ENCODE peak calls at places on chromosomes 5 and 9, in four cellular contexts. V is Peyer's patch, L is body of pancreas, S is H1. C is an unnamed sample.

GRCh38 chr9:131736440-131736839 is 3.4 kb downstream of the RAPGEF1 start:
- DNase-seq in V (no peak), S (no peak), L (peak; percentile 29), C (no peak)

GRCh38 chr9:89453452-89453851 is 44.5 kb downstream of the SEMA4D start:
- DNase-seq in L (no peak), V (no peak), S (no peak), C (no peak)

GRCh38 chr5:11139471-11139870 is 378.4 kb upstream of the DAP start:
- DNase-seq in L (no peak), V (no peak), S (no peak), C (no peak)

GRCh38 chr5:163338-163620 is 28.0 kb upstream of the LRRC14B start:
- DNase-seq in S (no peak), L (no peak), V (peak; percentile 16), C (no peak)

GRCh38 chr9:80797427-80797825 is 891.9 kb downstream of the TLE1 start:
- DNase-seq in L (no peak), V (no peak), S (no peak), C (no peak)

GRCh38 chr9:15837079-15837679 is 284.3 kb downstream of the CCDC171 start:
- DNase-seq in V (no peak), S (no peak), L (peak; percentile 9), C (peak; percentile 33)

GRCh38 chr5:126877569-126877968 is 100.6 kb downstream of the LMNB1 start:
- DNase-seq in V (no peak), S (peak; percentile 22), L (no peak), C (no peak)

GRCh38 chr5:181215997-181216982 is 6.8 kb upstream of the TRIM41 start:
- DNase-seq in V (no peak), L (no peak), S (no peak), C (no peak)

GRCh38 chr9:77897292-77897691 is 134.3 kb downstream of the GNAQ start:
- DNase-seq in L (no peak), S (no peak), V (no peak), C (no peak)

GRCh38 chr9:12680757-12681156 is 12.4 kb upstream of the TYRP1 start:
- DNase-seq in S (no peak), V (no peak), L (no peak), C (no peak)

GRCh38 chr5:37029436-37029835 is 152.9 kb downstream of the NIPBL start:
- DNase-seq in V (no peak), S (no peak), L (no peak), C (no peak)

GRCh38 chr5:34834794-34835089 is 4.2 kb upstream of the TTC23L start:
- DNase-seq in L (no peak), S (no peak), V (no peak), C (no peak)

GRCh38 chr9:28774433-28775029 is 1201.2 kb upstream of the C9orf72 start:
- DNase-seq in S (no peak), L (no peak), V (no peak), C (no peak)

GRCh38 chr9:80892703-80893102 is 796.6 kb downstream of the TLE1 start:
- DNase-seq in S (no peak), L (no peak), V (no peak), C (no peak)

GRCh38 chr5:140043508-140043872 is 391 bp upstream of the NRG2 start:
- DNase-seq in S (no peak), L (peak; percentile 20), V (no peak), C (peak; percentile 49)

GRCh38 chr5:56328753-56329560 is 95.8 kb upstream of the ANKRD55 start:
- DNase-seq in V (no peak), L (no peak), S (no peak), C (no peak)

GRCh38 chr5:168931638-168932345 is 352.6 kb upstream of the PANK3 start:
- DNase-seq in V (no peak), L (peak; percentile 12), S (no peak), C (no peak)

GRCh38 chr9:26579047-26579446 is 313.6 kb downstream of the CAAP1 start:
- DNase-seq in V (no peak), S (no peak), L (no peak), C (no peak)

GRCh38 chr5:1483856-1484255 is 38.6 kb upstream of the SLC6A3 start:
- DNase-seq in L (no peak), S (no peak), V (no peak), C (no peak)

GRCh38 chr9:68860423-68860822 is 153.5 kb downstream of the PRKACG start:
- DNase-seq in S (no peak), L (no peak), V (no peak), C (no peak)

GRCh38 chr5:174504266-174504726 is 220.1 kb upstream of the MSX2 start:
- DNase-seq in V (no peak), L (no peak), S (no peak), C (no peak)

GRCh38 chr5:127080001-127080478 is 6.7 kb upstream of the C5orf63 start:
- DNase-seq in S (no peak), L (no peak), V (no peak), C (no peak)

GRCh38 chr5:127909078-127909477 is 174.5 kb upstream of the SLC12A2 start:
- DNase-seq in V (no peak), S (no peak), L (peak; percentile 56), C (peak; percentile 22)

GRCh38 chr5:155546075-155546474 is 532.5 kb downstream of the KIF4B start:
- DNase-seq in S (no peak), L (no peak), V (no peak), C (no peak)

GRCh38 chr5:10633271-10634049 is 69.6 kb downstream of the ANKRD33B start:
- DNase-seq in L (no peak), S (no peak), V (no peak), C (no peak)

GRCh38 chr5:32223972-32224608 is 50.0 kb upstream of the GOLPH3 start:
- DNase-seq in L (peak; percentile 23), S (no peak), V (no peak), C (no peak)

GRCh38 chr5:58787982-58788381 is 205.1 kb downstream of the RAB3C start:
- DNase-seq in S (no peak), V (no peak), L (no peak), C (no peak)

GRCh38 chr5:170405822-170406221 is 16.7 kb upstream of the KCNMB1 start:
- DNase-seq in S (no peak), V (no peak), L (no peak), C (no peak)

GRCh38 chr9:23342296-23342695 is 483.7 kb downstream of the ELAVL2 start:
- DNase-seq in L (peak; percentile 2), S (no peak), V (no peak), C (no peak)

GRCh38 chr5:139271201-139272027 is 22.1 kb upstream of the MATR3 start:
- DNase-seq in V (no peak), L (peak; percentile 38), S (no peak), C (no peak)

GRCh38 chr9:126621919-126622735 is 8.4 kb downstream of the LMX1B start:
- DNase-seq in V (no peak), S (peak; percentile 60), L (no peak), C (no peak)

GRCh38 chr9:126618590-126619335 is 5.0 kb downstream of the LMX1B start:
- DNase-seq in V (peak; percentile 37), L (no peak), S (peak; percentile 76), C (no peak)

GRCh38 chr9:126621056-126621918 is 7.6 kb downstream of the LMX1B start:
- DNase-seq in S (no peak), L (no peak), V (no peak), C (no peak)

GRCh38 chr9:126619336-126619919 is 5.7 kb downstream of the LMX1B start:
- DNase-seq in V (no peak), S (no peak), L (no peak), C (no peak)

DNA sequence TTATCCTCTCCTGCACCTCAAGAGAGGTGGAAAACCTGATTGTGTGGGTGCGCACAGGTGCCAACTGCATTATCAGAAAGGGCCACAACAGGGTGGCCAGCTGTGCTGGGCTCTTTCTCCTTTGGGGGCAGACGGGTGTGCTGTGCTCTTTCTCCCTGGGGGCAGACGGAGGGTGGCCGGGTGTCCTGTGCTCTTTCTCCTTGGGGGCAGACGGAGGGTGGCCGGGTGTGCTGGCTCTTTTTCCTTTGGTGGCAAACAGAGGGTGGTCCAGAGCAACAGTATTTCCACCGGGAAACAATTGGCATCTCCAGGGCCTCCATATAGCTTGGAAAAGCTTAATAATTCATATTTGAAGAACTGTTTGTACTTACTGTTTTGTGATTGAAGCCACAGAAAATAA is 6.8 kb downstream of the LMX1B start:
- DNase-seq in L (no peak), V (no peak), S (no peak), C (no peak)
- TF ChIP-seq POLR2A in L (no peak), V (no peak), S (no peak), C (no peak)

GRCh38 chr9:1152171-1152570 is 102.0 kb downstream of the DMRT2 start:
- DNase-seq in L (no peak), V (no peak), S (no peak), C (no peak)

GRCh38 chr9:1155602-1156001 is 105.4 kb downstream of the DMRT2 start:
- DNase-seq in V (no peak), S (no peak), L (no peak), C (no peak)

GRCh38 chr9:1154739-1155138 is 104.6 kb downstream of the DMRT2 start:
- DNase-seq in L (no peak), V (no peak), S (no peak), C (no peak)

GRCh38 chr9:1156794-1157193 is 106.6 kb downstream of the DMRT2 start:
- DNase-seq in V (no peak), S (no peak), L (no peak), C (no peak)

GRCh38 chr9:1157836-1158235 is 107.7 kb downstream of the DMRT2 start:
- DNase-seq in S (no peak), L (no peak), V (no peak), C (no peak)
- H3K27ac ChIP-seq in S (no peak overlapping the region), L (no peak overlapping the region), V (no peak overlapping the region), C (no peak overlapping the region)

GRCh38 chr9:112377684-112378344 is 2.1 kb upstream of the HSDL2 start:
- DNase-seq in L (no peak), S (no peak), V (no peak), C (no peak)
- H3K4me3 ChIP-seq in L (no peak overlapping the region), S (no peak overlapping the region), V (no peak overlapping the region), C (no peak overlapping the region)

GRCh38 chr5:159107308-159107707 is 7.6 kb upstream of the EBF1 start:
- DNase-seq in S (no peak), L (no peak), V (no peak), C (no peak)

GRCh38 chr5:159105318-159106053 is 5.8 kb upstream of the EBF1 start:
- DNase-seq in L (no peak), S (peak; percentile 61), V (no peak), C (no peak)

GRCh38 chr5:159106193-159106568 is 6.5 kb upstream of the EBF1 start:
- DNase-seq in V (no peak), S (no peak), L (no peak), C (no peak)

GRCh38 chr5:159104759-159105317 is 5.1 kb upstream of the EBF1 start:
- DNase-seq in V (no peak), S (peak; percentile 50), L (no peak), C (no peak)

GRCh38 chr5:159106569-159107282 is 7.0 kb upstream of the EBF1 start:
- DNase-seq in S (peak; percentile 91), V (peak; percentile 73), L (peak; percentile 72), C (peak; percentile 88)
- TF ChIP-seq POLR2A in S (no peak), V (no peak), L (no peak), C (no peak)

C was measured in testis.